ENCODE peak calls at places on chromosomes 3 and 15, in eight cellular contexts. B, S, F, O, M, D, J and T are unnamed samples.
A peak's percentile ranks its signal among the peaks of the same experiment; 100 is the strongest.

GRCh38 chr15:91408476-91409076 is 308.5 kb downstream of the SV2B start:
- DNase-seq in B (no peak), S (peak; percentile 31), F (no peak), O (no peak), M (no peak), D (no peak), J (no peak), T (no peak)

GRCh38 chr15:52011711-52012144 is 7.3 kb upstream of the MAPK6 start:
- DNase-seq in B (no peak), S (peak; percentile 31), F (no peak), O (peak; percentile 22), M (peak; percentile 23), D (no peak), J (no peak), T (no peak)

GRCh38 chr15:100095896-100096600 is 245.7 kb downstream of the ADAMTS17 start:
- DNase-seq in B (no peak), S (no peak), F (no peak), O (no peak), M (no peak), D (no peak), J (no peak), T (no peak)

GRCh38 chr3:14549256-14549931 is 9.3 kb upstream of the GRIP2 start:
- DNase-seq in B (no peak), S (no peak), F (no peak), O (no peak), M (peak; percentile 30), D (peak; percentile 41), J (no peak), T (no peak)

GRCh38 chr3:156474560-156475389 is 80.1 kb downstream of the SSR3 start:
- DNase-seq in B (no peak), S (peak; percentile 18), F (no peak), O (no peak), M (no peak), D (no peak), J (no peak), T (peak; percentile 27)

GRCh38 chr3:187741403-187742350 is 3.6 kb downstream of the BCL6 start:
- DNase-seq in B (no peak), S (peak; percentile 91), F (peak; percentile 75), O (peak; percentile 60), M (peak; percentile 82), D (peak; percentile 72), J (peak; percentile 85), T (peak; percentile 66)

GRCh38 chr3:11037966-11038365 is 45.4 kb downstream of the SLC6A1 start:
- DNase-seq in B (no peak), S (no peak), F (no peak), O (no peak), M (no peak), D (no peak), J (no peak), T (peak; percentile 74)

GRCh38 chr3:185420762-185421161 is 57.8 kb downstream of the MAP3K13 start:
- DNase-seq in B (no peak), S (peak; percentile 34), F (no peak), O (no peak), M (peak; percentile 81), D (peak; percentile 7), J (no peak), T (no peak)

GRCh38 chr3:64188810-64189560 is 36.3 kb downstream of the PRICKLE2 start:
- DNase-seq in B (peak; percentile 83), S (peak; percentile 90), F (no peak), O (no peak), M (peak; percentile 80), D (peak; percentile 92), J (no peak), T (peak; percentile 68)

GRCh38 chr3:183991403-183991802 is 26.3 kb downstream of the ABCC5 start:
- DNase-seq in B (no peak), S (no peak), F (no peak), O (no peak), M (no peak), D (no peak), J (no peak), T (no peak)

GRCh38 chr3:143222505-143222904 is 102.9 kb downstream of the CHST2 start:
- DNase-seq in B (no peak), S (no peak), F (no peak), O (no peak), M (no peak), D (no peak), J (no peak), T (no peak)

GRCh38 chr3:25513642-25514266 is 85.7 kb downstream of the RARB start:
- DNase-seq in B (no peak), S (no peak), F (no peak), O (no peak), M (no peak), D (no peak), J (no peak), T (no peak)

GRCh38 chr3:49244589-49245205 is 32.3 kb downstream of the C3orf62 start:
- DNase-seq in B (no peak), S (no peak), F (no peak), O (no peak), M (peak; percentile 24), D (peak; percentile 63), J (peak; percentile 5), T (no peak)

GRCh38 chr3:124934577-124934976 is at the start of gene MUC13:
- DNase-seq in B (no peak), S (no peak), F (no peak), O (no peak), M (no peak), D (peak; percentile 14), J (no peak), T (no peak)

GRCh38 chr3:149258298-149258697 is 36.7 kb upstream of the CP start:
- DNase-seq in B (no peak), S (no peak), F (no peak), O (no peak), M (no peak), D (no peak), J (no peak), T (no peak)

GRCh38 chr3:194485876-194486539 is 794 bp downstream of the ATP13A3 start:
- DNase-seq in B (no peak), S (no peak), F (peak; percentile 71), O (no peak), M (no peak), D (no peak), J (peak; percentile 47), T (peak; percentile 44)

GRCh38 chr15:101505610-101506337 is 16.3 kb upstream of the PCSK6 start:
- DNase-seq in B (no peak), S (no peak), F (no peak), O (no peak), M (no peak), D (no peak), J (no peak), T (no peak)

GRCh38 chr3:36944012-36944640 is 728 bp downstream of the TRANK1 start:
- DNase-seq in B (no peak), S (peak; percentile 67), F (peak; percentile 58), O (peak; percentile 54), M (no peak), D (peak; percentile 49), J (peak; percentile 20), T (peak; percentile 78)

GRCh38 chr3:123683755-123684154 is 98.9 kb upstream of the HACD2 start:
- DNase-seq in B (no peak), S (no peak), F (no peak), O (no peak), M (no peak), D (no peak), J (no peak), T (no peak)

GRCh38 chr3:101414121-101414520 is 93.7 kb upstream of the IMPG2 start:
- DNase-seq in B (no peak), S (no peak), F (no peak), O (no peak), M (no peak), D (no peak), J (no peak), T (no peak)

GRCh38 chr15:32943691-32944090 is 225.9 kb downstream of the GREM1 start:
- DNase-seq in B (no peak), S (peak; percentile 80), F (no peak), O (no peak), M (no peak), D (no peak), J (no peak), T (no peak)

GRCh38 chr15:83198476-83198875 is 9.1 kb downstream of the HDGFL3 start:
- DNase-seq in B (no peak), S (no peak), F (no peak), O (no peak), M (no peak), D (no peak), J (no peak), T (no peak)

GRCh38 chr3:53104762-53105161 is 25.5 kb downstream of the RFT1 start:
- DNase-seq in B (no peak), S (no peak), F (no peak), O (no peak), M (no peak), D (no peak), J (no peak), T (no peak)

GRCh38 chr3:11600501-11601282 is 43.0 kb downstream of the VGLL4 start:
- DNase-seq in B (peak; percentile 97), S (peak; percentile 96), F (no peak), O (no peak), M (peak; percentile 98), D (peak; percentile 93), J (no peak), T (no peak)

GRCh38 chr3:9787714-9788113 is 4.6 kb downstream of the TADA3 start:
- DNase-seq in B (no peak), S (no peak), F (peak; percentile 24), O (no peak), M (no peak), D (no peak), J (no peak), T (no peak)

GRCh38 chr3:24110051-24110450 is 165.0 kb downstream of the NR1D2 start:
- DNase-seq in B (no peak), S (peak; percentile 58), F (no peak), O (no peak), M (no peak), D (no peak), J (no peak), T (no peak)

GRCh38 chr3:96813134-96813819 is 1.1 kb upstream of the EPHA6 start:
- DNase-seq in B (peak; percentile 22), S (peak; percentile 49), F (peak; percentile 76), O (peak; percentile 28), M (peak; percentile 79), D (peak; percentile 73), J (peak; percentile 67), T (peak; percentile 76)

GRCh38 chr3:13282986-13283876 is 136.9 kb downstream of the NUP210 start:
- DNase-seq in B (no peak), S (no peak), F (peak; percentile 41), O (no peak), M (no peak), D (peak; percentile 63), J (no peak), T (no peak)

GRCh38 chr3:16060358-16060852 is 114.1 kb upstream of the GALNT15 start:
- DNase-seq in B (peak; percentile 100), S (peak; percentile 100), F (no peak), O (no peak), M (peak; percentile 97), D (peak; percentile 98), J (no peak), T (no peak)

GRCh38 chr3:159763466-159764210 is 225.0 kb upstream of the IL12A start:
- DNase-seq in B (no peak), S (peak; percentile 79), F (peak; percentile 69), O (peak; percentile 83), M (peak; percentile 79), D (peak; percentile 88), J (peak; percentile 27), T (peak; percentile 76)

GRCh38 chr15:98713585-98714001 is 65.3 kb downstream of the IGF1R start:
- DNase-seq in B (no peak), S (no peak), F (no peak), O (no peak), M (no peak), D (no peak), J (peak; percentile 6), T (no peak)

GRCh38 chr15:90040618-90041017 is 39.5 kb downstream of the ZNF710 start:
- DNase-seq in B (no peak), S (no peak), F (no peak), O (no peak), M (no peak), D (no peak), J (no peak), T (no peak)

GRCh38 chr15:67511606-67512005 is 9.3 kb upstream of the C15orf61 start:
- DNase-seq in B (no peak), S (no peak), F (peak; percentile 6), O (no peak), M (no peak), D (no peak), J (peak; percentile 11), T (no peak)